ENCODE peak calls at places on chromosomes 7 and 10, in nine cellular contexts. V is activated gamma-delta T cell treated with Interleukin-2 at 50 U/mL for 16 hours; F is hippocampal formation; S is AG04450; A is EL; L is thoracic aorta; M is NCI-H1105; X is activated T-cell treated with anti-CD3 and anti-CD28 coated beads, Interleukin-2, amount 50 U/mL, for 1 hour; Y is stimulated activated CD4-positive, alpha-beta T cell treated with anti-CD3 and anti-CD28 coated beads, Interleukin-4, amount 100 ng/mL, for 24 hours. E is an unnamed sample.

GRCh38 chr10:94198324-94198723 is 164.4 kb downstream of the NOC3L start:
- DNase-seq in V (no peak), F (no peak), S (no peak), A (no peak), L (no peak), M (no peak), X (no peak), Y (no peak), E (no peak)

GRCh38 chr7:111672901-111673300 is 110.6 kb upstream of the IMMP2L start:
- DNase-seq in V (no peak), F (no peak), S (no peak), A (no peak), L (no peak), M (no peak), X (no peak), Y (no peak), E (no peak)

GRCh38 chr10:77922551-77923179 is 3.9 kb downstream of the DLG5 start:
- DNase-seq in V (no peak), F (no peak), S (no peak), A (no peak), L (no peak), M (no peak), X (no peak), Y (no peak), E (no peak)

GRCh38 chr7:100248483-100248882 is 28.7 kb downstream of the PVRIG start:
- DNase-seq in V (no peak), F (no peak), S (no peak), A (no peak), L (no peak), M (no peak), X (no peak), Y (no peak), E (no peak)

GRCh38 chr7:102444961-102445673 is 11.7 kb downstream of the ORAI2 start:
- DNase-seq in V (no peak), F (no peak), S (no peak), A (no peak), L (no peak), M (no peak), X (no peak), Y (no peak), E (no peak)

GRCh38 chr7:146146866-146147265 is 30.3 kb downstream of the CNTNAP2 start:
- DNase-seq in V (no peak), F (no peak), S (no peak), A (peak), L (no peak), M (peak), X (no peak), Y (no peak), E (no peak)

GRCh38 chr10:132443605-132443997 is 46.6 kb downstream of the PWWP2B start:
- DNase-seq in V (peak), F (no peak), S (no peak), A (peak), L (no peak), M (no peak), X (peak), Y (peak), E (no peak)

GRCh38 chr7:28065308-28065707 is 115.3 kb downstream of the JAZF1 start:
- DNase-seq in V (no peak), F (no peak), S (no peak), A (peak), L (no peak), M (no peak), X (no peak), Y (no peak), E (no peak)

GRCh38 chr10:126302831-126303230 is 85.4 kb downstream of the ADAM12 start:
- DNase-seq in V (no peak), F (no peak), S (no peak), A (peak), L (no peak), M (no peak), X (no peak), Y (no peak), E (no peak)

GRCh38 chr10:86100581-86101061 is 266.0 kb downstream of the GRID1 start:
- DNase-seq in V (no peak), F (no peak), S (no peak), A (peak), L (no peak), M (no peak), X (no peak), Y (no peak), E (no peak)

GRCh38 chr7:92723205-92723604 is 113.2 kb downstream of the CDK6 start:
- DNase-seq in V (no peak), F (no peak), S (no peak), A (peak), L (no peak), M (no peak), X (no peak), Y (no peak), E (no peak)

GRCh38 chr7:49776994-49777393 is 3.6 kb downstream of the VWC2 start:
- DNase-seq in V (no peak), F (no peak), S (no peak), A (no peak), L (no peak), M (no peak), X (no peak), Y (no peak), E (no peak)

GRCh38 chr10:53737132-53737531 is 964.5 kb upstream of the MBL2 start:
- DNase-seq in V (no peak), F (no peak), S (no peak), A (no peak), L (no peak), M (no peak), X (no peak), Y (no peak), E (no peak)

GRCh38 chr10:49612513-49613159 is 1.2 kb upstream of the CHAT start:
- DNase-seq in V (no peak), F (no peak), S (no peak), A (no peak), L (no peak), M (no peak), X (no peak), Y (no peak), E (no peak)

GRCh38 chr10:122515588-122516231 is 44.8 kb upstream of the DMBT1 start:
- DNase-seq in V (peak), F (no peak), S (no peak), A (no peak), L (no peak), M (no peak), X (peak), Y (peak), E (peak)

GRCh38 chr10:30639946-30640786 is 10.6 kb upstream of the LYZL2 start:
- DNase-seq in V (peak), F (no peak), S (peak), A (peak), L (no peak), M (no peak), X (no peak), Y (peak), E (peak)

GRCh38 chr7:101677421-101678137 is 48.5 kb upstream of the MYL10 start:
- DNase-seq in V (no peak), F (no peak), S (no peak), A (peak), L (no peak), M (no peak), X (no peak), Y (no peak), E (no peak)

GRCh38 chr10:29033311-29033940 is 255.4 kb upstream of the LYZL1 start:
- DNase-seq in V (no peak), F (no peak), S (no peak), A (no peak), L (no peak), M (no peak), X (no peak), Y (no peak), E (no peak)

GRCh38 chr10:8055420-8056349 is 1.2 kb downstream of the GATA3 start:
- DNase-seq in V (peak), F (no peak), S (no peak), A (no peak), L (no peak), M (no peak), X (peak), Y (peak), E (no peak)

GRCh38 chr7:21192662-21193061 is 235.2 kb upstream of the SP4 start:
- DNase-seq in V (no peak), F (no peak), S (no peak), A (no peak), L (no peak), M (no peak), X (no peak), Y (no peak), E (no peak)

GRCh38 chr7:141045126-141045841 is 28.6 kb upstream of the TMEM178B start:
- DNase-seq in V (no peak), F (no peak), S (no peak), A (peak), L (no peak), M (no peak), X (no peak), Y (no peak), E (no peak)

GRCh38 chr10:116819999-116820677 is 29.2 kb upstream of the ENO4 start:
- DNase-seq in V (no peak), F (no peak), S (no peak), A (no peak), L (no peak), M (no peak), X (no peak), Y (no peak), E (no peak)

GRCh38 chr10:78401882-78402367 is 368.3 kb downstream of the RPS24 start:
- DNase-seq in V (no peak), F (peak), S (no peak), A (no peak), L (no peak), M (no peak), X (no peak), Y (no peak), E (no peak)

GRCh38 chr7:150375662-150376521 is 3.2 kb upstream of the ZNF775 start:
- DNase-seq in V (no peak), F (no peak), S (no peak), A (no peak), L (no peak), M (no peak), X (peak), Y (peak), E (no peak)

GRCh38 chr10:130741901-130742625 is 569.5 kb downstream of the TCERG1L start:
- DNase-seq in V (no peak), F (no peak), S (no peak), A (no peak), L (no peak), M (no peak), X (no peak), Y (no peak), E (no peak)

GRCh38 chr10:131684976-131685375 is 215.8 kb upstream of the PPP2R2D start:
- DNase-seq in V (no peak), F (no peak), S (no peak), A (no peak), L (no peak), M (no peak), X (no peak), Y (no peak), E (no peak)

GRCh38 chr7:114916261-114916892 is 5.5 kb upstream of the MDFIC start:
- DNase-seq in V (no peak), F (no peak), S (no peak), A (no peak), L (no peak), M (no peak), X (no peak), Y (peak), E (no peak)

GRCh38 chr10:96281444-96282029 is 10.2 kb upstream of the BLNK start:
- DNase-seq in V (no peak), F (no peak), S (no peak), A (no peak), L (no peak), M (no peak), X (no peak), Y (no peak), E (no peak)

GRCh38 chr10:87862644-87863101 is 660 bp downstream of the KLLN start:
- DNase-seq in V (no peak), F (no peak), S (no peak), A (no peak), L (no peak), M (no peak), X (no peak), Y (no peak), E (no peak)

GRCh38 chr10:129099486-129099885 is 367.6 kb upstream of the MGMT start:
- DNase-seq in V (no peak), F (no peak), S (no peak), A (no peak), L (no peak), M (no peak), X (no peak), Y (no peak), E (no peak)

GRCh38 chr7:116799912-116800311 is 62.5 kb upstream of the CAPZA2 start:
- DNase-seq in V (no peak), F (no peak), S (no peak), A (peak), L (no peak), M (no peak), X (no peak), Y (no peak), E (no peak)

E was measured in gastrocnemius medialis.